ENCODE peak calls at places on chromosomes 7 and 10, in nine cellular contexts. One of them, this sample, is unnamed.
A peak's percentile ranks its signal among the peaks of the same experiment; 100 is the strongest.

GRCh38 chr10:27542324-27542723 is 38.2 kb downstream of the RAB18 start:
- DNase-seq in effector memory CD4-positive, alpha-beta T cell: no peak
- DNase-seq in uterus: no peak
- DNase-seq in iPS DF 6.9: no peak
- DNase-seq in left ventricle myocardium inferior: no peak
- DNase-seq in CD8-positive, alpha-beta T cell: no peak
- DNase-seq in IMR-90: no peak
- DNase-seq in ascending aorta: no peak
- DNase-seq in heart left ventricle: no peak
- DNase-seq in this sample: no peak

GRCh38 chr7:101684980-101685323 is 55.9 kb upstream of the MYL10 start:
- DNase-seq in CD8-positive, alpha-beta T cell: no peak
- DNase-seq in ascending aorta: no peak
- DNase-seq in heart left ventricle: no peak
- DNase-seq in IMR-90: no peak
- DNase-seq in iPS DF 6.9: no peak
- DNase-seq in uterus: no peak
- DNase-seq in effector memory CD4-positive, alpha-beta T cell: no peak
- DNase-seq in left ventricle myocardium inferior: no peak
- DNase-seq in this sample: no peak

GRCh38 chr7:147569514-147569913 is 1021.1 kb upstream of the C7orf33 start:
- DNase-seq in iPS DF 6.9: no peak
- DNase-seq in IMR-90: no peak
- DNase-seq in left ventricle myocardium inferior: no peak
- DNase-seq in heart left ventricle: no peak
- DNase-seq in effector memory CD4-positive, alpha-beta T cell: no peak
- DNase-seq in ascending aorta: no peak
- DNase-seq in uterus: no peak
- DNase-seq in CD8-positive, alpha-beta T cell: no peak
- DNase-seq in this sample: no peak

GRCh38 chr10:34786464-34786863 is 28.6 kb downstream of the PARD3 start:
- DNase-seq in IMR-90: peak; percentile 21
- DNase-seq in left ventricle myocardium inferior: no peak
- DNase-seq in ascending aorta: no peak
- DNase-seq in heart left ventricle: no peak
- DNase-seq in effector memory CD4-positive, alpha-beta T cell: no peak
- DNase-seq in CD8-positive, alpha-beta T cell: no peak
- DNase-seq in iPS DF 6.9: no peak
- DNase-seq in uterus: no peak
- DNase-seq in this sample: no peak

GRCh38 chr7:156155988-156156733 is 343.9 kb upstream of the SHH start:
- DNase-seq in uterus: no peak
- DNase-seq in ascending aorta: no peak
- DNase-seq in left ventricle myocardium inferior: no peak
- DNase-seq in iPS DF 6.9: no peak
- DNase-seq in heart left ventricle: no peak
- DNase-seq in effector memory CD4-positive, alpha-beta T cell: no peak
- DNase-seq in IMR-90: no peak
- DNase-seq in CD8-positive, alpha-beta T cell: no peak
- DNase-seq in this sample: no peak

GRCh38 chr7:4202954-4203353 is 479.1 kb upstream of the FOXK1 start:
- DNase-seq in IMR-90: no peak
- DNase-seq in iPS DF 6.9: no peak
- DNase-seq in effector memory CD4-positive, alpha-beta T cell: no peak
- DNase-seq in uterus: no peak
- DNase-seq in left ventricle myocardium inferior: no peak
- DNase-seq in ascending aorta: no peak
- DNase-seq in CD8-positive, alpha-beta T cell: no peak
- DNase-seq in heart left ventricle: no peak
- DNase-seq in this sample: peak; percentile 20

GRCh38 chr7:157250605-157251228 is 86.1 kb upstream of the DNAJB6 start:
- DNase-seq in iPS DF 6.9: peak; percentile 72
- DNase-seq in IMR-90: peak; percentile 66
- DNase-seq in left ventricle myocardium inferior: no peak
- DNase-seq in CD8-positive, alpha-beta T cell: peak; percentile 59
- DNase-seq in heart left ventricle: no peak
- DNase-seq in effector memory CD4-positive, alpha-beta T cell: peak; percentile 28
- DNase-seq in uterus: no peak
- DNase-seq in ascending aorta: no peak
- DNase-seq in this sample: peak; percentile 78

GRCh38 chr7:27678617-27679260 is 16.1 kb upstream of the HIBADH start:
- DNase-seq in iPS DF 6.9: no peak
- DNase-seq in ascending aorta: no peak
- DNase-seq in uterus: no peak
- DNase-seq in effector memory CD4-positive, alpha-beta T cell: no peak
- DNase-seq in heart left ventricle: no peak
- DNase-seq in IMR-90: peak; percentile 58
- DNase-seq in left ventricle myocardium inferior: no peak
- DNase-seq in CD8-positive, alpha-beta T cell: no peak
- DNase-seq in this sample: no peak

GRCh38 chr10:132309879-132310591 is 2.3 kb upstream of the STK32C start:
- DNase-seq in uterus: no peak
- DNase-seq in ascending aorta: no peak
- DNase-seq in effector memory CD4-positive, alpha-beta T cell: no peak
- DNase-seq in CD8-positive, alpha-beta T cell: no peak
- DNase-seq in IMR-90: no peak
- DNase-seq in left ventricle myocardium inferior: no peak
- DNase-seq in heart left ventricle: no peak
- DNase-seq in iPS DF 6.9: no peak
- DNase-seq in this sample: no peak

GRCh38 chr7:116224492-116225098 is 14.3 kb downstream of the TES start:
- DNase-seq in CD8-positive, alpha-beta T cell: no peak
- DNase-seq in heart left ventricle: no peak
- DNase-seq in uterus: no peak
- DNase-seq in left ventricle myocardium inferior: no peak
- DNase-seq in ascending aorta: no peak
- DNase-seq in IMR-90: no peak
- DNase-seq in iPS DF 6.9: no peak
- DNase-seq in effector memory CD4-positive, alpha-beta T cell: no peak
- DNase-seq in this sample: no peak

GRCh38 chr10:30553625-30554442 is 75.7 kb downstream of the LYZL2 start:
- DNase-seq in uterus: peak; percentile 75
- DNase-seq in effector memory CD4-positive, alpha-beta T cell: no peak
- DNase-seq in CD8-positive, alpha-beta T cell: no peak
- DNase-seq in ascending aorta: peak; percentile 31
- DNase-seq in IMR-90: peak; percentile 11
- DNase-seq in iPS DF 6.9: peak; percentile 39
- DNase-seq in heart left ventricle: peak; percentile 84
- DNase-seq in left ventricle myocardium inferior: peak; percentile 76
- DNase-seq in this sample: peak; percentile 80

GRCh38 chr10:3538850-3539531 is 246.0 kb downstream of the KLF6 start:
- DNase-seq in iPS DF 6.9: no peak
- DNase-seq in heart left ventricle: peak; percentile 54
- DNase-seq in ascending aorta: peak; percentile 59
- DNase-seq in left ventricle myocardium inferior: no peak
- DNase-seq in uterus: peak; percentile 54
- DNase-seq in effector memory CD4-positive, alpha-beta T cell: no peak
- DNase-seq in IMR-90: peak; percentile 97
- DNase-seq in CD8-positive, alpha-beta T cell: no peak
- DNase-seq in this sample: no peak

GRCh38 chr10:5559642-5560141 is 34.9 kb downstream of the CALML3 start:
- DNase-seq in iPS DF 6.9: no peak
- DNase-seq in ascending aorta: no peak
- DNase-seq in heart left ventricle: no peak
- DNase-seq in uterus: peak; percentile 51
- DNase-seq in effector memory CD4-positive, alpha-beta T cell: no peak
- DNase-seq in CD8-positive, alpha-beta T cell: no peak
- DNase-seq in left ventricle myocardium inferior: no peak
- DNase-seq in IMR-90: peak; percentile 78
- DNase-seq in this sample: no peak

GRCh38 chr7:24752073-24752800 is 5.0 kb downstream of the GSDME start:
- DNase-seq in iPS DF 6.9: no peak
- DNase-seq in CD8-positive, alpha-beta T cell: no peak
- DNase-seq in ascending aorta: no peak
- DNase-seq in left ventricle myocardium inferior: no peak
- DNase-seq in effector memory CD4-positive, alpha-beta T cell: no peak
- DNase-seq in IMR-90: no peak
- DNase-seq in uterus: no peak
- DNase-seq in heart left ventricle: no peak
- DNase-seq in this sample: no peak

GRCh38 chr10:97810476-97810875 is 38.7 kb upstream of the SFRP5 start:
- DNase-seq in ascending aorta: no peak
- DNase-seq in heart left ventricle: no peak
- DNase-seq in uterus: no peak
- DNase-seq in iPS DF 6.9: no peak
- DNase-seq in left ventricle myocardium inferior: no peak
- DNase-seq in IMR-90: peak; percentile 12
- DNase-seq in effector memory CD4-positive, alpha-beta T cell: no peak
- DNase-seq in CD8-positive, alpha-beta T cell: no peak
- DNase-seq in this sample: no peak

GRCh38 chr10:22343761-22344160 is 1.5 kb upstream of the SPAG6 start:
- DNase-seq in heart left ventricle: no peak
- DNase-seq in IMR-90: no peak
- DNase-seq in left ventricle myocardium inferior: no peak
- DNase-seq in uterus: no peak
- DNase-seq in ascending aorta: no peak
- DNase-seq in iPS DF 6.9: no peak
- DNase-seq in CD8-positive, alpha-beta T cell: no peak
- DNase-seq in effector memory CD4-positive, alpha-beta T cell: no peak
- DNase-seq in this sample: no peak

GRCh38 chr7:94923412-94923811 is 16.0 kb downstream of the PPP1R9A start:
- DNase-seq in effector memory CD4-positive, alpha-beta T cell: no peak
- DNase-seq in IMR-90: no peak
- DNase-seq in heart left ventricle: no peak
- DNase-seq in iPS DF 6.9: no peak
- DNase-seq in uterus: no peak
- DNase-seq in left ventricle myocardium inferior: no peak
- DNase-seq in CD8-positive, alpha-beta T cell: no peak
- DNase-seq in ascending aorta: no peak
- DNase-seq in this sample: no peak

GRCh38 chr7:116222501-116222900 is 12.2 kb downstream of the TES start:
- DNase-seq in iPS DF 6.9: no peak
- DNase-seq in ascending aorta: no peak
- DNase-seq in heart left ventricle: no peak
- DNase-seq in uterus: no peak
- DNase-seq in CD8-positive, alpha-beta T cell: no peak
- DNase-seq in IMR-90: no peak
- DNase-seq in effector memory CD4-positive, alpha-beta T cell: no peak
- DNase-seq in left ventricle myocardium inferior: no peak
- DNase-seq in this sample: no peak

GRCh38 chr7:120856621-120857352 is 1.2 kb downstream of the TSPAN12 start:
- DNase-seq in left ventricle myocardium inferior: peak; percentile 38
- DNase-seq in effector memory CD4-positive, alpha-beta T cell: no peak
- DNase-seq in uterus: peak; percentile 31
- DNase-seq in IMR-90: peak; percentile 8
- DNase-seq in iPS DF 6.9: peak; percentile 22
- DNase-seq in CD8-positive, alpha-beta T cell: no peak
- DNase-seq in ascending aorta: no peak
- DNase-seq in heart left ventricle: peak; percentile 66
- DNase-seq in this sample: peak; percentile 49

GRCh38 chr10:44725404-44725803 is 185.7 kb upstream of the TMEM72 start:
- DNase-seq in effector memory CD4-positive, alpha-beta T cell: no peak
- DNase-seq in CD8-positive, alpha-beta T cell: no peak
- DNase-seq in IMR-90: peak; percentile 40
- DNase-seq in heart left ventricle: no peak
- DNase-seq in ascending aorta: no peak
- DNase-seq in iPS DF 6.9: no peak
- DNase-seq in uterus: no peak
- DNase-seq in left ventricle myocardium inferior: no peak
- DNase-seq in this sample: no peak

GRCh38 chr7:24920702-24921679 is 59.0 kb downstream of the OSBPL3 start:
- DNase-seq in heart left ventricle: no peak
- DNase-seq in CD8-positive, alpha-beta T cell: no peak
- DNase-seq in IMR-90: no peak
- DNase-seq in effector memory CD4-positive, alpha-beta T cell: no peak
- DNase-seq in left ventricle myocardium inferior: no peak
- DNase-seq in ascending aorta: no peak
- DNase-seq in uterus: no peak
- DNase-seq in iPS DF 6.9: no peak
- DNase-seq in this sample: no peak

GRCh38 chr7:28678421-28678965 is 266.2 kb downstream of the CREB5 start:
- DNase-seq in CD8-positive, alpha-beta T cell: no peak
- DNase-seq in heart left ventricle: no peak
- DNase-seq in ascending aorta: no peak
- DNase-seq in iPS DF 6.9: no peak
- DNase-seq in effector memory CD4-positive, alpha-beta T cell: no peak
- DNase-seq in IMR-90: peak; percentile 10
- DNase-seq in uterus: no peak
- DNase-seq in left ventricle myocardium inferior: no peak
- DNase-seq in this sample: no peak

DNA sequence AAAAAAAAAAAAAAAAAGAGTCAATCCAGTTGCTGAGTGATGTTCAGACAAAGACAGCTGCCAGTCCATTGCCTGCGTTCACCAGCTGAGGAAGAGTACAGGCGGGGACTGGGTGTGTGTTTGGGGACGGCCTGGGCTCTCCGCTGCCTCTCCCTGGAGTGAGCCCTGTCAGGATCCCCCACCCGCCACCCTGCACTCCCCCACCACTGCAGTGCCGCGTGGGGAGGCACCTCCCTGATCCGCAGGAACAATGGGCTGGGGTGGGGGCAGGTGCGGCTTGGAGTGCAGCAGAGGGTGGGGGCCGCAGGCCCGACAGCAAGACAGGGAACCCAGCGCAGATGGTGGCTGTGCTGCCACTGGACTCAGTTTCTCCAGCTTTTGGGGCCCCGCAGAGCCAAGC is 1.4 kb downstream of the HSPA12A start:
- DNase-seq in effector memory CD4-positive, alpha-beta T cell: no peak
- DNase-seq in heart left ventricle: no peak
- DNase-seq in iPS DF 6.9: no peak
- DNase-seq in CD8-positive, alpha-beta T cell: no peak
- DNase-seq in left ventricle myocardium inferior: no peak
- DNase-seq in uterus: no peak
- DNase-seq in ascending aorta: no peak
- DNase-seq in IMR-90: no peak
- DNase-seq in this sample: peak; percentile 36
- H3K4me3 ChIP-seq in effector memory CD4-positive, alpha-beta T cell: no peak overlapping the region
- H3K4me3 ChIP-seq in heart left ventricle: peak overlapping the region; percentile 78
- H3K4me3 ChIP-seq in iPS DF 6.9: peak overlapping the region; percentile 88
- H3K4me3 ChIP-seq in CD8-positive, alpha-beta T cell: no peak overlapping the region
- H3K4me3 ChIP-seq in left ventricle myocardium inferior: peak overlapping the region; percentile 92
- H3K4me3 ChIP-seq in uterus: peak overlapping the region; percentile 55
- H3K4me3 ChIP-seq in ascending aorta: peak overlapping the region; percentile 100
- H3K4me3 ChIP-seq in IMR-90: peak overlapping the region; percentile 100
- H3K4me3 ChIP-seq in this sample: no peak overlapping the region

GRCh38 chr7:77222065-77222464 is 22.4 kb upstream of the FGL2 start:
- DNase-seq in CD8-positive, alpha-beta T cell: no peak
- DNase-seq in iPS DF 6.9: no peak
- DNase-seq in effector memory CD4-positive, alpha-beta T cell: no peak
- DNase-seq in uterus: no peak
- DNase-seq in ascending aorta: no peak
- DNase-seq in IMR-90: no peak
- DNase-seq in heart left ventricle: no peak
- DNase-seq in left ventricle myocardium inferior: no peak
- DNase-seq in this sample: no peak
- H3K4me1 ChIP-seq in CD8-positive, alpha-beta T cell: peaks cover 19% of the 10 kb centered on the region
- H3K4me1 ChIP-seq in iPS DF 6.9: no peaks in the 10 kb centered on the region
- H3K4me1 ChIP-seq in effector memory CD4-positive, alpha-beta T cell: no peaks in the 10 kb centered on the region
- H3K4me1 ChIP-seq in uterus: no peaks in the 10 kb centered on the region
- H3K4me1 ChIP-seq in ascending aorta: no peaks in the 10 kb centered on the region
- H3K4me1 ChIP-seq in IMR-90: peaks cover 4% of the 10 kb centered on the region
- H3K4me1 ChIP-seq in heart left ventricle: peaks cover under 1% of the 10 kb centered on the region
- H3K4me1 ChIP-seq in left ventricle myocardium inferior: peaks cover 17% of the 10 kb centered on the region
- H3K4me1 ChIP-seq in this sample: peaks cover 5% of the 10 kb centered on the region

GRCh38 chr7:39650676-39651075 is 27.3 kb downstream of the RALA start:
- DNase-seq in IMR-90: peak; percentile 81
- DNase-seq in ascending aorta: no peak
- DNase-seq in CD8-positive, alpha-beta T cell: no peak
- DNase-seq in heart left ventricle: no peak
- DNase-seq in uterus: peak; percentile 30
- DNase-seq in left ventricle myocardium inferior: peak; percentile 30
- DNase-seq in iPS DF 6.9: no peak
- DNase-seq in effector memory CD4-positive, alpha-beta T cell: no peak
- DNase-seq in this sample: no peak
- H3K4me3 ChIP-seq in IMR-90: no peak overlapping the region
- H3K4me3 ChIP-seq in ascending aorta: no peak overlapping the region
- H3K4me3 ChIP-seq in CD8-positive, alpha-beta T cell: no peak overlapping the region
- H3K4me3 ChIP-seq in heart left ventricle: no peak overlapping the region
- H3K4me3 ChIP-seq in uterus: no peak overlapping the region
- H3K4me3 ChIP-seq in left ventricle myocardium inferior: no peak overlapping the region
- H3K4me3 ChIP-seq in iPS DF 6.9: no peak overlapping the region
- H3K4me3 ChIP-seq in effector memory CD4-positive, alpha-beta T cell: no peak overlapping the region
- H3K4me3 ChIP-seq in this sample: no peak overlapping the region

GRCh38 chr10:14585287-14586193 is 189.2 kb downstream of the FAM107B start:
- DNase-seq in effector memory CD4-positive, alpha-beta T cell: no peak
- DNase-seq in left ventricle myocardium inferior: no peak
- DNase-seq in uterus: no peak
- DNase-seq in IMR-90: no peak
- DNase-seq in iPS DF 6.9: no peak
- DNase-seq in ascending aorta: no peak
- DNase-seq in heart left ventricle: no peak
- DNase-seq in CD8-positive, alpha-beta T cell: no peak
- DNase-seq in this sample: no peak
- H3K4me1 ChIP-seq in effector memory CD4-positive, alpha-beta T cell: peaks cover 69% of the 10 kb centered on the region
- H3K4me1 ChIP-seq in left ventricle myocardium inferior: peaks cover 6% of the 10 kb centered on the region
- H3K4me1 ChIP-seq in uterus: no peaks in the 10 kb centered on the region
- H3K4me1 ChIP-seq in IMR-90: peaks cover 29% of the 10 kb centered on the region
- H3K4me1 ChIP-seq in iPS DF 6.9: peaks cover 1% of the 10 kb centered on the region
- H3K4me1 ChIP-seq in ascending aorta: no peaks in the 10 kb centered on the region
- H3K4me1 ChIP-seq in heart left ventricle: peaks cover 19% of the 10 kb centered on the region
- H3K4me1 ChIP-seq in CD8-positive, alpha-beta T cell: peaks cover 95% of the 10 kb centered on the region
- H3K4me1 ChIP-seq in this sample: peaks cover 16% of the 10 kb centered on the region

This sample was measured in mucosa of descending colon.